ENCODE peak calls at places on chromosomes 7 and 10, in eight cellular contexts. One of them, this sample, is unnamed. For H3K9me3, the result is how much of the 10 kb centered on the place peaks cover.

GRCh38 chr7:23418046-23418445 is 52.2 kb downstream of the IGF2BP3 start:
- DNase-seq in suprapubic skin: no peak
- DNase-seq in sigmoid colon: no peak
- DNase-seq in transverse colon: no peak
- DNase-seq in stomach: no peak
- DNase-seq in HCT116: no peak
- DNase-seq in SK-N-SH: no peak
- DNase-seq in spleen: no peak
- DNase-seq in this sample: no peak

GRCh38 chr10:109663122-109663521 is 260.2 kb downstream of the XPNPEP1 start:
- DNase-seq in stomach: no peak
- DNase-seq in spleen: no peak
- DNase-seq in SK-N-SH: no peak
- DNase-seq in suprapubic skin: no peak
- DNase-seq in sigmoid colon: no peak
- DNase-seq in HCT116: no peak
- DNase-seq in transverse colon: no peak
- DNase-seq in this sample: no peak

GRCh38 chr7:135282621-135283295 is 49.1 kb downstream of the STRA8 start:
- DNase-seq in SK-N-SH: no peak
- DNase-seq in stomach: no peak
- DNase-seq in transverse colon: no peak
- DNase-seq in sigmoid colon: no peak
- DNase-seq in spleen: no peak
- DNase-seq in suprapubic skin: no peak
- DNase-seq in HCT116: no peak
- DNase-seq in this sample: no peak

GRCh38 chr10:86730227-86730626 is 26.2 kb upstream of the BMPR1A start:
- DNase-seq in transverse colon: peak
- DNase-seq in stomach: peak
- DNase-seq in HCT116: no peak
- DNase-seq in spleen: no peak
- DNase-seq in SK-N-SH: peak
- DNase-seq in sigmoid colon: peak
- DNase-seq in suprapubic skin: no peak
- DNase-seq in this sample: no peak

GRCh38 chr7:151624246-151624928 is 104.7 kb upstream of the RHEB start:
- DNase-seq in HCT116: no peak
- DNase-seq in transverse colon: no peak
- DNase-seq in stomach: no peak
- DNase-seq in SK-N-SH: no peak
- DNase-seq in suprapubic skin: peak
- DNase-seq in sigmoid colon: no peak
- DNase-seq in spleen: no peak
- DNase-seq in this sample: no peak

GRCh38 chr7:45687721-45688120 is 113.6 kb downstream of the ADCY1 start:
- DNase-seq in SK-N-SH: no peak
- DNase-seq in suprapubic skin: no peak
- DNase-seq in HCT116: no peak
- DNase-seq in sigmoid colon: no peak
- DNase-seq in transverse colon: no peak
- DNase-seq in stomach: no peak
- DNase-seq in spleen: peak
- DNase-seq in this sample: peak

GRCh38 chr10:125037145-125037544 is 95.2 kb downstream of the ZRANB1 start:
- DNase-seq in stomach: no peak
- DNase-seq in SK-N-SH: no peak
- DNase-seq in spleen: no peak
- DNase-seq in HCT116: peak
- DNase-seq in suprapubic skin: no peak
- DNase-seq in sigmoid colon: no peak
- DNase-seq in transverse colon: peak
- DNase-seq in this sample: no peak

GRCh38 chr7:117171106-117171505 is 151.8 kb downstream of the WNT2 start:
- DNase-seq in stomach: no peak
- DNase-seq in sigmoid colon: no peak
- DNase-seq in HCT116: no peak
- DNase-seq in suprapubic skin: no peak
- DNase-seq in spleen: no peak
- DNase-seq in SK-N-SH: no peak
- DNase-seq in transverse colon: no peak
- DNase-seq in this sample: no peak

GRCh38 chr7:158815046-158815445 is 14.3 kb downstream of the ESYT2 start:
- DNase-seq in SK-N-SH: no peak
- DNase-seq in spleen: no peak
- DNase-seq in HCT116: no peak
- DNase-seq in stomach: no peak
- DNase-seq in suprapubic skin: no peak
- DNase-seq in sigmoid colon: no peak
- DNase-seq in transverse colon: no peak
- DNase-seq in this sample: no peak

GRCh38 chr10:114525368-114525949 is 121.2 kb upstream of the AFAP1L2 start:
- DNase-seq in sigmoid colon: no peak
- DNase-seq in suprapubic skin: no peak
- DNase-seq in transverse colon: no peak
- DNase-seq in stomach: no peak
- DNase-seq in spleen: no peak
- DNase-seq in HCT116: no peak
- DNase-seq in SK-N-SH: no peak
- DNase-seq in this sample: no peak

GRCh38 chr10:69814251-69814650 is 12.5 kb downstream of the COL13A1 start:
- DNase-seq in SK-N-SH: no peak
- DNase-seq in HCT116: no peak
- DNase-seq in stomach: no peak
- DNase-seq in transverse colon: no peak
- DNase-seq in sigmoid colon: no peak
- DNase-seq in spleen: no peak
- DNase-seq in suprapubic skin: no peak
- DNase-seq in this sample: no peak

GRCh38 chr7:80682744-80683143 is 44.3 kb downstream of the CD36 start:
- DNase-seq in HCT116: no peak
- DNase-seq in stomach: no peak
- DNase-seq in spleen: no peak
- DNase-seq in suprapubic skin: no peak
- DNase-seq in sigmoid colon: no peak
- DNase-seq in transverse colon: no peak
- DNase-seq in SK-N-SH: no peak
- DNase-seq in this sample: no peak

GRCh38 chr7:124801330-124801895 is 35.8 kb upstream of the GPR37 start:
- DNase-seq in stomach: no peak
- DNase-seq in sigmoid colon: no peak
- DNase-seq in spleen: no peak
- DNase-seq in suprapubic skin: no peak
- DNase-seq in transverse colon: no peak
- DNase-seq in SK-N-SH: no peak
- DNase-seq in HCT116: no peak
- DNase-seq in this sample: no peak

GRCh38 chr7:112129655-112130323 is 76.4 kb downstream of the DOCK4 start:
- DNase-seq in spleen: no peak
- DNase-seq in stomach: peak
- DNase-seq in transverse colon: no peak
- DNase-seq in SK-N-SH: no peak
- DNase-seq in HCT116: no peak
- DNase-seq in suprapubic skin: no peak
- DNase-seq in sigmoid colon: no peak
- DNase-seq in this sample: no peak

GRCh38 chr10:116126239-116126638 is 146.8 kb downstream of the GFRA1 start:
- DNase-seq in SK-N-SH: no peak
- DNase-seq in sigmoid colon: no peak
- DNase-seq in transverse colon: no peak
- DNase-seq in spleen: no peak
- DNase-seq in suprapubic skin: no peak
- DNase-seq in stomach: no peak
- DNase-seq in HCT116: no peak
- DNase-seq in this sample: peak

GRCh38 chr10:43983856-43984271 is 335.2 kb upstream of the ZNF32 start:
- DNase-seq in HCT116: no peak
- DNase-seq in stomach: no peak
- DNase-seq in transverse colon: no peak
- DNase-seq in sigmoid colon: no peak
- DNase-seq in SK-N-SH: no peak
- DNase-seq in suprapubic skin: no peak
- DNase-seq in spleen: no peak
- DNase-seq in this sample: no peak

GRCh38 chr7:26151953-26152781 is at the start of gene NFE2L3:
- DNase-seq in sigmoid colon: peak
- DNase-seq in stomach: peak
- DNase-seq in suprapubic skin: peak
- DNase-seq in SK-N-SH: peak
- DNase-seq in transverse colon: peak
- DNase-seq in HCT116: peak
- DNase-seq in spleen: peak
- DNase-seq in this sample: no peak

GRCh38 chr7:122136639-122137253 is 7.3 kb downstream of the AASS start:
- DNase-seq in stomach: no peak
- DNase-seq in suprapubic skin: no peak
- DNase-seq in HCT116: no peak
- DNase-seq in spleen: no peak
- DNase-seq in SK-N-SH: no peak
- DNase-seq in sigmoid colon: no peak
- DNase-seq in transverse colon: no peak
- DNase-seq in this sample: no peak

GRCh38 chr7:100493476-100494264 is 9.9 kb downstream of the NYAP1 start:
- DNase-seq in suprapubic skin: no peak
- DNase-seq in transverse colon: peak
- DNase-seq in spleen: peak
- DNase-seq in SK-N-SH: peak
- DNase-seq in HCT116: no peak
- DNase-seq in stomach: peak
- DNase-seq in sigmoid colon: no peak
- DNase-seq in this sample: no peak

GRCh38 chr10:118853916-118854315 is 99.1 kb upstream of the CACUL1 start:
- DNase-seq in spleen: no peak
- DNase-seq in SK-N-SH: no peak
- DNase-seq in suprapubic skin: no peak
- DNase-seq in sigmoid colon: no peak
- DNase-seq in transverse colon: no peak
- DNase-seq in stomach: no peak
- DNase-seq in HCT116: no peak
- DNase-seq in this sample: peak

GRCh38 chr10:42551582-42552187 is 86.7 kb downstream of the ZNF33B start:
- DNase-seq in SK-N-SH: no peak
- DNase-seq in sigmoid colon: no peak
- DNase-seq in stomach: no peak
- DNase-seq in spleen: peak
- DNase-seq in transverse colon: no peak
- DNase-seq in suprapubic skin: no peak
- DNase-seq in HCT116: no peak
- DNase-seq in this sample: no peak

DNA sequence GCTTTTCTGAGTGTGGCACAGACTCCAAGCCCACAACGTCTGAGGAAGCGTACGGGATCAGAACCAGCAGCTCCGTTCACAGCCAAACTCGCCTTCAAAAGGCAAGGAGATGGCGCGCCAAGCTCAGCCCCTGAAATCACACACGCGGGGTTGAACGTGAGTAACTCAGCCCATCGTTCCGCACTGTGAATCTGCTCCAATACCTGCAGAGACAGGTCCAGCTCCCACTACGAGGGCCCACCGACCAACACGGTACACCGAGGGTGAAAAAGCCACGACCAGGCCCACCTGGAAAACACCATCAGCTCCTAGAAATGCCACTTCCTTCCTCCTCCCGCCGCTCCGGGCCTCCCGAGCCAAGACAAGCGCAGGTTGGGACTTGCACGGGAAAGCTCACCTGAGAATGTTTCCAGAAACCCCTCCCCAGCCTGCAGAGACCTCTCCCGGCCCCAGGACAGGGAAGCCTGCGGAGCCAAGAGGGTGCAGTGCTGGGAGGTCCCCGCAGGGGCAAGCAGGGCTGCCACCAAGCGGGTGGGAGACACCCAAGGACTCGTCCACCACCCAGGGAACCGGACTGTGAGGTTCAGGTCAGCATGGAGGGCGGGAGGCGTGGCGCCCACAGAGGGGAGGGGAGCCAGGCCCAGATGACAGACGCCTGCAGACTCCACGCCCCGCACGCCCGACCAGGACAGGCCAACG is 93.9 kb upstream of the PDGFA start:
- DNase-seq in spleen: peak
- DNase-seq in SK-N-SH: no peak
- DNase-seq in stomach: no peak
- DNase-seq in HCT116: no peak
- DNase-seq in sigmoid colon: no peak
- DNase-seq in suprapubic skin: no peak
- DNase-seq in transverse colon: no peak
- DNase-seq in this sample: no peak
- TF ChIP-seq POLR2AphosphoS5 in spleen: no peak
- TF ChIP-seq POLR2AphosphoS5 in SK-N-SH: no peak
- TF ChIP-seq POLR2AphosphoS5 in stomach: no peak
- TF ChIP-seq POLR2AphosphoS5 in HCT116: no peak
- TF ChIP-seq POLR2AphosphoS5 in sigmoid colon: no peak
- TF ChIP-seq POLR2AphosphoS5 in suprapubic skin: no peak
- TF ChIP-seq POLR2AphosphoS5 in transverse colon: no peak
- TF ChIP-seq POLR2AphosphoS5 in this sample: no peak

GRCh38 chr10:78428579-78428978 is 394.9 kb downstream of the RPS24 start:
- DNase-seq in stomach: no peak
- DNase-seq in SK-N-SH: no peak
- DNase-seq in suprapubic skin: no peak
- DNase-seq in HCT116: no peak
- DNase-seq in transverse colon: no peak
- DNase-seq in spleen: no peak
- DNase-seq in sigmoid colon: no peak
- DNase-seq in this sample: no peak
- H3K9me3 ChIP-seq in stomach: under half
- H3K9me3 ChIP-seq in SK-N-SH: under half
- H3K9me3 ChIP-seq in suprapubic skin: under half
- H3K9me3 ChIP-seq in HCT116: under half
- H3K9me3 ChIP-seq in transverse colon: under half
- H3K9me3 ChIP-seq in spleen: under half
- H3K9me3 ChIP-seq in sigmoid colon: under half
- H3K9me3 ChIP-seq in this sample: under half

GRCh38 chr10:38094158-38094922 is at the start of gene ZNF37A:
- DNase-seq in spleen: peak
- DNase-seq in HCT116: peak
- DNase-seq in suprapubic skin: peak
- DNase-seq in SK-N-SH: peak
- DNase-seq in stomach: peak
- DNase-seq in sigmoid colon: peak
- DNase-seq in transverse colon: peak
- DNase-seq in this sample: peak

GRCh38 chr10:38094923-38095574 is 912 bp downstream of the ZNF37A start:
- DNase-seq in suprapubic skin: no peak
- DNase-seq in HCT116: no peak
- DNase-seq in SK-N-SH: no peak
- DNase-seq in stomach: no peak
- DNase-seq in sigmoid colon: no peak
- DNase-seq in transverse colon: no peak
- DNase-seq in spleen: no peak
- DNase-seq in this sample: no peak

GRCh38 chr10:38093816-38094157 is 350 bp upstream of the ZNF37A start:
- DNase-seq in spleen: no peak
- DNase-seq in transverse colon: no peak
- DNase-seq in suprapubic skin: no peak
- DNase-seq in SK-N-SH: no peak
- DNase-seq in sigmoid colon: no peak
- DNase-seq in HCT116: no peak
- DNase-seq in stomach: no peak
- DNase-seq in this sample: no peak
- H3K4me3 ChIP-seq in spleen: peak
- H3K4me3 ChIP-seq in transverse colon: peak
- H3K4me3 ChIP-seq in suprapubic skin: peak
- H3K4me3 ChIP-seq in SK-N-SH: peak
- H3K4me3 ChIP-seq in sigmoid colon: peak
- H3K4me3 ChIP-seq in HCT116: peak
- H3K4me3 ChIP-seq in stomach: peak
- H3K4me3 ChIP-seq in this sample: peak

GRCh38 chr10:51462076-51462779 is 237.2 kb downstream of the CSTF2T start:
- DNase-seq in SK-N-SH: no peak
- DNase-seq in stomach: no peak
- DNase-seq in HCT116: no peak
- DNase-seq in spleen: no peak
- DNase-seq in sigmoid colon: no peak
- DNase-seq in transverse colon: no peak
- DNase-seq in suprapubic skin: no peak
- DNase-seq in this sample: no peak
- TF ChIP-seq POLR2AphosphoS5 in SK-N-SH: no peak
- TF ChIP-seq POLR2AphosphoS5 in stomach: no peak
- TF ChIP-seq POLR2AphosphoS5 in HCT116: no peak
- TF ChIP-seq POLR2AphosphoS5 in spleen: no peak
- TF ChIP-seq POLR2AphosphoS5 in sigmoid colon: no peak
- TF ChIP-seq POLR2AphosphoS5 in transverse colon: no peak
- TF ChIP-seq POLR2AphosphoS5 in suprapubic skin: no peak
- TF ChIP-seq POLR2AphosphoS5 in this sample: no peak

This sample was measured in esophagus muscularis mucosa.